ENCODE peak calls at places on chromosome 2, in five cellular contexts. Y is lower leg skin, B is GM12891, G is sigmoid colon, C is A549. Q is an unnamed sample.

GRCh38 chr2:220556658-220557057 is 929.2 kb downstream of the SLC4A3 start:
- DNase-seq in G (no peak), B (no peak), Y (no peak), C (no peak), Q (no peak)

GRCh38 chr2:141927536-141927935 is 203.3 kb downstream of the LRP1B start:
- DNase-seq in B (no peak), Y (no peak), G (no peak), C (no peak), Q (no peak)

GRCh38 chr2:70258532-70258875 is 567 bp downstream of the PCYOX1 start:
- DNase-seq in Y (peak), B (no peak), G (peak), C (no peak), Q (peak)

GRCh38 chr2:53880756-53881155 is 21.0 kb upstream of the GPR75 start:
- DNase-seq in C (no peak), G (no peak), B (no peak), Y (no peak), Q (no peak)

GRCh38 chr2:133157141-133157540 is 411.1 kb downstream of the NCKAP5 start:
- DNase-seq in Y (no peak), C (no peak), G (no peak), B (no peak), Q (no peak)

GRCh38 chr2:109110185-109110584 is 18.8 kb upstream of the SH3RF3 start:
- DNase-seq in G (no peak), C (no peak), Y (no peak), B (no peak), Q (no peak)

GRCh38 chr2:240818293-240818542 is 1.8 kb downstream of the KIF1A start:
- DNase-seq in Y (peak), C (no peak), G (no peak), B (no peak), Q (no peak)

GRCh38 chr2:238152811-238153688 is 5.7 kb upstream of the ERFE start:
- DNase-seq in Y (no peak), C (no peak), B (no peak), G (no peak), Q (peak)

GRCh38 chr2:70509565-70509964 is 44.1 kb downstream of the TGFA start:
- DNase-seq in Y (peak), B (no peak), C (no peak), G (no peak), Q (no peak)

GRCh38 chr2:164896226-164896625 is 54.6 kb upstream of the COBLL1 start:
- DNase-seq in B (no peak), G (no peak), Y (no peak), C (no peak), Q (no peak)

GRCh38 chr2:30232027-30232800 is 880 bp downstream of the LBH start:
- DNase-seq in G (peak), C (peak), B (peak), Y (peak), Q (peak)

GRCh38 chr2:127638361-127639110 is 7.4 kb upstream of the GPR17 start:
- DNase-seq in G (no peak), C (no peak), B (no peak), Y (no peak), Q (no peak)

GRCh38 chr2:222835142-222835822 is 25.6 kb upstream of the ACSL3 start:
- DNase-seq in G (no peak), C (no peak), B (no peak), Y (no peak), Q (no peak)

GRCh38 chr2:192657364-192657763 is 462.6 kb upstream of the TMEFF2 start:
- DNase-seq in B (no peak), C (no peak), Y (no peak), G (no peak), Q (no peak)

GRCh38 chr2:209933499-209934458 is 68.7 kb upstream of the RPE start:
- DNase-seq in Y (no peak), G (no peak), B (no peak), C (no peak), Q (no peak)

GRCh38 chr2:241804326-241805276 is 4.4 kb upstream of the NEU4 start:
- DNase-seq in Y (peak), C (no peak), G (peak), B (peak), Q (no peak)

GRCh38 chr2:157158111-157158510 is 99.4 kb upstream of the GALNT5 start:
- DNase-seq in B (no peak), G (no peak), Y (no peak), C (no peak), Q (no peak)

GRCh38 chr2:70942900-70943871 is 7.5 kb downstream of the ATP6V1B1 start:
- DNase-seq in G (peak), B (no peak), C (no peak), Y (peak), Q (no peak)

GRCh38 chr2:225893151-225893550 is 493.6 kb downstream of the NYAP2 start:
- DNase-seq in G (no peak), C (no peak), B (no peak), Y (no peak), Q (no peak)

GRCh38 chr2:96869824-96870630 is at the start of gene SEMA4C:
- DNase-seq in C (peak), Y (peak), G (peak), B (peak), Q (peak)

GRCh38 chr2:198309673-198310280 is 505.4 kb downstream of the PLCL1 start:
- DNase-seq in G (no peak), Y (no peak), B (no peak), C (peak), Q (peak)

GRCh38 chr2:202941771-202942170 is 29.7 kb downstream of the CARF start:
- DNase-seq in B (no peak), Y (no peak), G (no peak), C (no peak), Q (no peak)

GRCh38 chr2:27217173-27218121 is at the start of gene CAD:
- DNase-seq in Y (peak), C (peak), G (peak), B (peak), Q (peak)
- TF ChIP-seq POLR2A in Y (no peak), C (peak), G (no peak), B (peak), Q (peak)

GRCh38 chr2:46315103-46315890 is 18.1 kb downstream of the EPAS1 start:
- DNase-seq in C (peak), B (no peak), G (peak), Y (peak), Q (peak)
- TF ChIP-seq POLR2A in C (peak), B (no peak), G (no peak), Y (no peak), Q (peak)

GRCh38 chr2:232038251-232038897 is 76.9 kb downstream of the DIS3L2 start:
- DNase-seq in B (no peak), C (no peak), G (no peak), Y (no peak), Q (no peak)
- TF ChIP-seq POLR2A in B (no peak), C (no peak), G (no peak), Y (no peak), Q (no peak)

GRCh38 chr2:199747427-199747826 is 103.6 kb downstream of the FTCDNL1 start:
- DNase-seq in C (no peak), G (no peak), Y (no peak), B (no peak), Q (no peak)
- TF ChIP-seq POLR2A in C (no peak), G (no peak), Y (no peak), B (no peak), Q (no peak)

DNA sequence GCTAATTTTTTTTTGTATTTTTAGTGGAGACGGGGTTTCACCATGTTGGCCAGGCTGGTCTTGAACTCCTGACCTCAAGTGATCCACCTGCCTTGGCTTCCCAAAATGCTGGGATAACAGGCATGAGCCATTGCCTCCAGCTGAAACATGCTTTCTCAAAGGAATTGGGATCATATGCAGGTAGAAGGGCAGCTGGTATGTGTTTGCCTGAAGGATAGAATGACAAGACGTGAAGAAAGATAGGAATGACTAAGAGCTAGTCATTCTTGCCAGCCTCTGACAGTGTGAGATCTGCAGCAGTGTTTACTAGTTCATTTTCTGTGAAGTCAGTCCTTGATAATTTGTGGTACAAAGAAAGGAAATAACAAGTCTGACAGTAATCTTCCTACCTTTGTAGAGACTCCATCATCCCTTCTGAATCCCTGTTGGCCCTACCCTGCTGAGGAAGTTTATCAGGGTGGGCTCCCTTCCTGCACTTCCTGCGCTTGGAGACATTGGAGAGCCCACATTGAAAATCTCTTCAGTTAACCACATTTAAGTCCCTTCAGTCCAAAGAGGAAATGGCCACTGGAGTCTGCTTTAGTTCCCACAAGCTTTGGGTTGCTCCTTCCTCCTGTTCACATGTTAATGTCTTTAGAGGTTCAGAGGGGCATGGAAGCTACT is 14.7 kb downstream of the CFLAR start:
- DNase-seq in C (no peak), G (no peak), Y (no peak), B (no peak), Q (peak)
- TF ChIP-seq POLR2A in C (no peak), G (no peak), Y (no peak), B (peak), Q (peak)

GRCh38 chr2:105797298-105797819 is 52.6 kb downstream of the NCK2 start:
- DNase-seq in G (no peak), B (no peak), C (no peak), Y (peak), Q (no peak)
- TF ChIP-seq POLR2A in G (no peak), B (no peak), C (no peak), Y (no peak), Q (no peak)

GRCh38 chr2:233061591-233062446 is 1.7 kb downstream of the INPP5D start:
- DNase-seq in C (no peak), B (no peak), G (peak), Y (peak), Q (peak)
- TF ChIP-seq POLR2A in C (no peak), B (peak), G (no peak), Y (no peak), Q (peak)

GRCh38 chr2:43178602-43179542 is 47.5 kb downstream of the ZFP36L2 start:
- DNase-seq in G (peak), B (no peak), Y (peak), C (peak), Q (peak)
- TF ChIP-seq POLR2A in G (no peak), B (no peak), Y (no peak), C (no peak), Q (peak)

GRCh38 chr2:159617080-159617479 is 732 bp upstream of the BAZ2B start:
- DNase-seq in Y (no peak), C (no peak), G (no peak), B (no peak), Q (no peak)

GRCh38 chr2:159614534-159615186 is 1.7 kb downstream of the BAZ2B start:
- DNase-seq in G (no peak), C (no peak), Y (no peak), B (no peak), Q (peak)

GRCh38 chr2:159615187-159615935 is 987 bp downstream of the BAZ2B start:
- DNase-seq in G (peak), B (peak), C (peak), Y (peak), Q (peak)

GRCh38 chr2:159617651-159618050 is 1.3 kb upstream of the BAZ2B start:
- DNase-seq in B (no peak), Y (no peak), G (no peak), C (no peak), Q (peak)

DNA sequence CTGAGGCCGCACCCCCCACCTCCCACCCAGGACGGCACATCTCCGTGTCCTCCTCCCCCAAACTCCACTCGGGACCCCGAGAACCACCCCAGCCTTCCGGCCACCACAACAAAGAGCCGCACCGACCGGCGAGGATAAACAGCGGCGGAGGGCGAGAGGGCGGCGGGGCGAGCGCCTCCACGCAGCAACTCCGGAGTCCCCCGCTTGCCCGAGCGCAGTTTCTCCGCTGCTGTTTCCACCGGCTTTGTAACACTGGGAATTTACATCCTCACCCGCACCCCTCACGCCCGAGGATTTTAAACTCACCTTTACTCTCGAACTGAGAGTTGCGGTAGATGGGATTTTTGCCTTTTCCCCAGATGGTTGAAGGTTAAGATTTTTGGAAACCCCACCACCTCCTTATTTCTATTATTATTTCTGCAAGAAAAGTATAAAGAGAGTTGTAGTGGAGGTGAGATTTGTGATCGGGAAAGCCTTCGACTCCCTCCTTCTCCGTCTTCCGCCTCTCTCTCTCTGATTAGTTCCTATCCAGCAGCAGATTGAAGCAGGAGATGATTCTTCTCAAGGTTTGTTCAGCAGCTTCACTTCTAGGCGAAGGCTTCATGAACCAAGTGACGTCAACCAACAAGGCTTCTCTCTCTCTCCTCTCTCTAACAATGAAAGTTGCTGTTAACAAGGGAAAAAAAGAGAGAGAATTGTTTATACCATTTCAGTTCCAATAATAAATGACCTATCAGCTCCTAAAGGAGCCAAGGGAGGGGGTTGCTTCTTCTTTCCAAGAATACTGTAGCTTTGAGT is at the start of gene BAZ2B:
- DNase-seq in C (peak), Y (peak), G (peak), B (no peak), Q (peak)
- TF ChIP-seq POLR2A in C (no peak), Y (no peak), G (peak), B (no peak), Q (peak)